ENCODE peak calls at places on chromosome 14, in seven cellular contexts. One of them, this sample, is unnamed. For H3K9me3, the result is how much of the 10 kb centered on the place peaks cover.

GRCh38 chr14:50262865-50263264 is 31.5 kb upstream of the SOS2 start:
- DNase-seq in right lobe of liver: no peak
- DNase-seq in WERI-Rb-1: no peak
- DNase-seq in effector memory CD4-positive, alpha-beta T cell: no peak
- DNase-seq in mesenchymal stem cell: no peak
- DNase-seq in A549: no peak
- DNase-seq in Karpas-422: no peak
- DNase-seq in this sample: no peak

GRCh38 chr14:72781476-72782181 is 112.3 kb downstream of the DPF3 start:
- DNase-seq in WERI-Rb-1: no peak
- DNase-seq in A549: peak
- DNase-seq in effector memory CD4-positive, alpha-beta T cell: no peak
- DNase-seq in Karpas-422: no peak
- DNase-seq in mesenchymal stem cell: peak
- DNase-seq in right lobe of liver: no peak
- DNase-seq in this sample: no peak

GRCh38 chr14:93894992-93895391 is 32.2 kb upstream of the FAM181A start:
- DNase-seq in WERI-Rb-1: peak
- DNase-seq in effector memory CD4-positive, alpha-beta T cell: no peak
- DNase-seq in right lobe of liver: no peak
- DNase-seq in A549: no peak
- DNase-seq in Karpas-422: no peak
- DNase-seq in mesenchymal stem cell: no peak
- DNase-seq in this sample: no peak

GRCh38 chr14:90444077-90444696 is 47.4 kb downstream of the CALM1 start:
- DNase-seq in mesenchymal stem cell: no peak
- DNase-seq in WERI-Rb-1: no peak
- DNase-seq in A549: no peak
- DNase-seq in Karpas-422: no peak
- DNase-seq in effector memory CD4-positive, alpha-beta T cell: no peak
- DNase-seq in right lobe of liver: no peak
- DNase-seq in this sample: no peak

GRCh38 chr14:60508707-60509437 is at the start of gene SIX6:
- DNase-seq in A549: no peak
- DNase-seq in Karpas-422: no peak
- DNase-seq in right lobe of liver: no peak
- DNase-seq in WERI-Rb-1: peak
- DNase-seq in effector memory CD4-positive, alpha-beta T cell: no peak
- DNase-seq in mesenchymal stem cell: no peak
- DNase-seq in this sample: no peak

GRCh38 chr14:39342768-39343167 is 89.5 kb downstream of the FBXO33 start:
- DNase-seq in A549: no peak
- DNase-seq in right lobe of liver: no peak
- DNase-seq in effector memory CD4-positive, alpha-beta T cell: no peak
- DNase-seq in mesenchymal stem cell: no peak
- DNase-seq in WERI-Rb-1: no peak
- DNase-seq in Karpas-422: no peak
- DNase-seq in this sample: no peak

GRCh38 chr14:81767266-81767987 is 233.8 kb upstream of the SEL1L start:
- DNase-seq in A549: no peak
- DNase-seq in right lobe of liver: no peak
- DNase-seq in WERI-Rb-1: no peak
- DNase-seq in mesenchymal stem cell: no peak
- DNase-seq in effector memory CD4-positive, alpha-beta T cell: no peak
- DNase-seq in Karpas-422: no peak
- DNase-seq in this sample: no peak

GRCh38 chr14:35403397-35404245 is 928 bp downstream of the NFKBIA start:
- DNase-seq in Karpas-422: peak
- DNase-seq in WERI-Rb-1: peak
- DNase-seq in effector memory CD4-positive, alpha-beta T cell: peak
- DNase-seq in mesenchymal stem cell: peak
- DNase-seq in right lobe of liver: peak
- DNase-seq in A549: peak
- DNase-seq in this sample: peak

GRCh38 chr14:55099741-55100140 is 29.3 kb upstream of the LGALS3 start:
- DNase-seq in right lobe of liver: no peak
- DNase-seq in effector memory CD4-positive, alpha-beta T cell: no peak
- DNase-seq in Karpas-422: no peak
- DNase-seq in mesenchymal stem cell: peak
- DNase-seq in WERI-Rb-1: no peak
- DNase-seq in A549: no peak
- DNase-seq in this sample: no peak

GRCh38 chr14:29528889-29529288 is 398.8 kb downstream of the PRKD1 start:
- DNase-seq in mesenchymal stem cell: no peak
- DNase-seq in A549: no peak
- DNase-seq in right lobe of liver: no peak
- DNase-seq in effector memory CD4-positive, alpha-beta T cell: no peak
- DNase-seq in WERI-Rb-1: no peak
- DNase-seq in Karpas-422: no peak
- DNase-seq in this sample: no peak

GRCh38 chr14:68309631-68310030 is 483.2 kb downstream of the ZFP36L1 start:
- DNase-seq in A549: no peak
- DNase-seq in mesenchymal stem cell: no peak
- DNase-seq in Karpas-422: no peak
- DNase-seq in WERI-Rb-1: no peak
- DNase-seq in right lobe of liver: no peak
- DNase-seq in effector memory CD4-positive, alpha-beta T cell: no peak
- DNase-seq in this sample: no peak

GRCh38 chr14:92624764-92625163 is 111.2 kb downstream of the RIN3 start:
- DNase-seq in mesenchymal stem cell: no peak
- DNase-seq in effector memory CD4-positive, alpha-beta T cell: no peak
- DNase-seq in right lobe of liver: no peak
- DNase-seq in WERI-Rb-1: no peak
- DNase-seq in A549: no peak
- DNase-seq in Karpas-422: no peak
- DNase-seq in this sample: no peak
- H3K9me3 ChIP-seq in mesenchymal stem cell: under half
- H3K9me3 ChIP-seq in effector memory CD4-positive, alpha-beta T cell: under half
- H3K9me3 ChIP-seq in right lobe of liver: under half
- H3K9me3 ChIP-seq in WERI-Rb-1: under half
- H3K9me3 ChIP-seq in A549: under half
- H3K9me3 ChIP-seq in Karpas-422: under half
- H3K9me3 ChIP-seq in this sample: under half

GRCh38 chr14:84760506-84760905 is 769.4 kb upstream of the FLRT2 start:
- DNase-seq in Karpas-422: no peak
- DNase-seq in A549: no peak
- DNase-seq in mesenchymal stem cell: no peak
- DNase-seq in effector memory CD4-positive, alpha-beta T cell: no peak
- DNase-seq in right lobe of liver: no peak
- DNase-seq in WERI-Rb-1: no peak
- DNase-seq in this sample: no peak
- H3K9me3 ChIP-seq in Karpas-422: under half
- H3K9me3 ChIP-seq in A549: under half
- H3K9me3 ChIP-seq in mesenchymal stem cell: under half
- H3K9me3 ChIP-seq in effector memory CD4-positive, alpha-beta T cell: under half
- H3K9me3 ChIP-seq in right lobe of liver: under half
- H3K9me3 ChIP-seq in WERI-Rb-1: under half
- H3K9me3 ChIP-seq in this sample: under half

DNA sequence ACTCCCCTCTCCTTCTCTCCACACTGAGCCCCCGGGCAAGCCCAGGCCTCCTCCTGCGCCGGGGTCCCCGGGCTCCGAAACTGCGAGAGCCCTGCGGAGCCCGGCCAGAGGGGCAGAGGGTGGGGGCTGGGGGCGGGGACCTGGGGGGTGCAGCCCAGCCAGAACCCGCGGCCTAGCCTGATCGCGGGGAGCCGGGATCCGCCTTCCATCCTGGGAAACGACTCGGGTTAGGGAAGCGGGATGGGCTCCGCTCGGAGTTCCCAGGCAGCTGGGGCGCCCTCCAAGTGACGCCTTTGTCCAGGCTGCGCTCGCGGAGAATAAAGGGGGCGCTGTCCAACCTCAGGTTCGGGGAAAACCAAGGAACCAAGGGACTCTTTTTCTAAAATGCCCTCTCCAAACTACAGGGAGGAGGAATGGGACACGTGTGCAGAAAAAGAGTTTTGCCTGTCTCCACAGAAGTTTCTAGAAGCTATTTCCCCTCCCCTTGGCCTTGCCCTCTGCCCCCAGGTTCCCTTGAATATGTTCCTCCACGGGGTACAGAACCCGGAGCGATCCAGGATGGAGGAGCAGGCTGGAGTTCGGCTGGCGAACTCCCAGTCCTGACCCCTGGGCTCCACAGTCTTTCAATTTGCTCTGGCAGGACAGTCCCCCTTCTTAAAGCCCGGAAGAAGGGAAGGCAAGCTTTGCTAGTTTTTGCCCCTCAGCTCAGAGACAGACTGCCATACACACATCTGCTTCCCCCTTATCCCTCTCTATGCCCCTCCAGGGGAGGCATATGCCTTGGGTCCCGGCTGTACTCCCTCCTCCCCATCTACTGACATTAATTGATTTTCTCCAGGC is 13.9 kb downstream of the NKX2-1 start:
- DNase-seq in A549: no peak
- DNase-seq in Karpas-422: no peak
- DNase-seq in effector memory CD4-positive, alpha-beta T cell: no peak
- DNase-seq in mesenchymal stem cell: no peak
- DNase-seq in WERI-Rb-1: no peak
- DNase-seq in right lobe of liver: no peak
- DNase-seq in this sample: no peak
- H3K9me3 ChIP-seq in A549: under half
- H3K9me3 ChIP-seq in Karpas-422: under half
- H3K9me3 ChIP-seq in effector memory CD4-positive, alpha-beta T cell: under half
- H3K9me3 ChIP-seq in mesenchymal stem cell: under half
- H3K9me3 ChIP-seq in WERI-Rb-1: under half
- H3K9me3 ChIP-seq in right lobe of liver: under half
- H3K9me3 ChIP-seq in this sample: under half

GRCh38 chr14:36657409-36658090 is 4.1 kb upstream of the PAX9 start:
- DNase-seq in WERI-Rb-1: no peak
- DNase-seq in Karpas-422: no peak
- DNase-seq in mesenchymal stem cell: peak
- DNase-seq in A549: no peak
- DNase-seq in right lobe of liver: no peak
- DNase-seq in effector memory CD4-positive, alpha-beta T cell: no peak
- DNase-seq in this sample: no peak
- H3K9me3 ChIP-seq in WERI-Rb-1: under half
- H3K9me3 ChIP-seq in Karpas-422: under half
- H3K9me3 ChIP-seq in mesenchymal stem cell: under half
- H3K9me3 ChIP-seq in A549: under half
- H3K9me3 ChIP-seq in right lobe of liver: under half
- H3K9me3 ChIP-seq in effector memory CD4-positive, alpha-beta T cell: under half
- H3K9me3 ChIP-seq in this sample: under half

DNA sequence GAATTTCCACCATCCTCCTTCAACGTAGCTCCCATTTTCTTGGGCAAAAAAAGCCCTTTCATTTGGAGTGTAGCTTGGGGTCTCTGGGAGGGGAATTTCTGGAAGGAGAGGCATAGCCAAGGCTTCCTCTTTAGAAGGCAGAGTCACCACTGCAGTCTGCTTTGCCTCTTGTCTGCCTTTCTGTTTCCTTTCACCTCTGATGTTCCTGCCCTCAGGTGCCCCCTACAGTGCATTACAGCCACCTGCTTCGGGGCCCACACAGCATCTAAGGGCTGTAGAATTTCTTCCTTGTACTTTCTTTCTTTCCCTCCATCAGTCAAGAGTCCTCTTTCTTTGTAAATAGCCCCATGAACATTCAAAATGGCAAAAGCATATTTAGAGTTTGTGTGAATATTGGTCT is 1313.9 kb downstream of the TMEM121 start:
- DNase-seq in mesenchymal stem cell: no peak
- DNase-seq in effector memory CD4-positive, alpha-beta T cell: no peak
- DNase-seq in A549: no peak
- DNase-seq in Karpas-422: peak
- DNase-seq in right lobe of liver: no peak
- DNase-seq in WERI-Rb-1: peak
- DNase-seq in this sample: no peak
- H3K9me3 ChIP-seq in mesenchymal stem cell: under half
- H3K9me3 ChIP-seq in effector memory CD4-positive, alpha-beta T cell: under half
- H3K9me3 ChIP-seq in A549: under half
- H3K9me3 ChIP-seq in Karpas-422: under half
- H3K9me3 ChIP-seq in right lobe of liver: under half
- H3K9me3 ChIP-seq in WERI-Rb-1: under half
- H3K9me3 ChIP-seq in this sample: under half

DNA sequence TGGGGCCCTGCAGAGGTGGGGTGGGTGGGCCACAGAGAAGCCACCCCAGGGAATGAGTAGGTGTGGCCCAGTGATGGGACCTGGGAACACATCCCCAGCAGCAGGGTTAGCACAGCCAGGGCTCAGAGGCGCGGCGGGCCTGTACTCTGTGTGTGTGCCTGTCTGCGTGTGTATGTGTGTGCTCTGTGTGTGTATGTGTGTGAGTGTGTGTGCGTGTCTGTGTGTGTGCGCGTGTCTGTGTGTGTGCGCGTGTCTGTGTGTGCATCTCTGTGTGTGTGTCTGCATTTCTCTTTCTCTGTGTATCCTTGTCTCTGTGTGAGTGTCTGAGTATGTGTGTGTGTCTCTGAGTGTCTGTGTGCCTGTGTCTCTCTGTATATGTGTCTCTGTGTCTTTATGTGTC is 26.1 kb downstream of the KIF26A start:
- DNase-seq in effector memory CD4-positive, alpha-beta T cell: no peak
- DNase-seq in mesenchymal stem cell: no peak
- DNase-seq in Karpas-422: no peak
- DNase-seq in WERI-Rb-1: no peak
- DNase-seq in A549: no peak
- DNase-seq in right lobe of liver: no peak
- DNase-seq in this sample: no peak
- H3K9me3 ChIP-seq in effector memory CD4-positive, alpha-beta T cell: under half
- H3K9me3 ChIP-seq in mesenchymal stem cell: under half
- H3K9me3 ChIP-seq in Karpas-422: under half
- H3K9me3 ChIP-seq in WERI-Rb-1: under half
- H3K9me3 ChIP-seq in A549: under half
- H3K9me3 ChIP-seq in right lobe of liver: under half
- H3K9me3 ChIP-seq in this sample: under half